ENCODE peak calls at places on chromosome 19, in nine cellular contexts. P is tibial nerve; V is caudate nucleus; Y is IMR-90; M is hepatocyte; L is GM23248; N is Karpas-422; H is CD4-positive, alpha-beta T cell; F is HepG2. O is an unnamed sample.

GRCh38 chr19:18273566-18274302 is 518 bp downstream of the IQCN start:
- DNase-seq in L (no peak), V (no peak), M (no peak), N (no peak), H (no peak), P (no peak), F (no peak), Y (no peak), O (no peak)

GRCh38 chr19:34828156-34828555 is 55.1 kb upstream of the ZNF599 start:
- DNase-seq in Y (no peak), F (no peak), N (no peak), H (no peak), P (no peak), M (no peak), V (no peak), L (no peak), O (no peak)

GRCh38 chr19:49691243-49692101 is 556 bp downstream of the CPT1C start:
- DNase-seq in N (peak; percentile 54), F (no peak), H (no peak), L (peak; percentile 85), V (peak; percentile 82), M (peak; percentile 79), P (no peak), Y (peak; percentile 70), O (no peak)

GRCh38 chr19:9961103-9961502 is 24.8 kb upstream of the OLFM2 start:
- DNase-seq in H (no peak), F (no peak), M (no peak), Y (no peak), P (no peak), N (no peak), L (no peak), V (no peak), O (no peak)

GRCh38 chr19:29539668-29540067 is 13.9 kb downstream of the VSTM2B start:
- DNase-seq in Y (no peak), H (no peak), F (no peak), V (no peak), P (no peak), L (no peak), N (no peak), M (no peak), O (no peak)

GRCh38 chr19:19445911-19446361 is 40.5 kb downstream of the GATAD2A start:
- DNase-seq in M (no peak), F (no peak), L (peak; percentile 57), H (no peak), P (no peak), Y (peak; percentile 40), N (peak; percentile 81), V (no peak), O (no peak)

GRCh38 chr19:4504874-4505569 is 13.3 kb downstream of the PLIN4 start:
- DNase-seq in Y (no peak), M (no peak), F (no peak), H (no peak), L (no peak), P (no peak), V (no peak), N (no peak), O (no peak)

GRCh38 chr19:49409441-49410029 is 13.7 kb downstream of the PTH2 start:
- DNase-seq in V (no peak), N (peak; percentile 90), P (no peak), Y (no peak), H (no peak), M (no peak), L (no peak), F (no peak), O (no peak)

GRCh38 chr19:28980236-28980868 is 232.6 kb downstream of the UQCRFS1 start:
- DNase-seq in H (no peak), F (no peak), Y (peak; percentile 68), V (no peak), L (peak; percentile 68), P (no peak), N (no peak), M (no peak), O (no peak)

GRCh38 chr19:21699197-21699596 is 68.2 kb downstream of the ZNF100 start:
- DNase-seq in P (no peak), N (no peak), M (no peak), L (no peak), F (no peak), H (no peak), Y (no peak), V (peak; percentile 1), O (no peak)

GRCh38 chr19:4571305-4571917 is 11.9 kb upstream of the SEMA6B start:
- DNase-seq in Y (no peak), M (peak; percentile 19), V (no peak), L (no peak), P (no peak), N (no peak), H (no peak), F (no peak), O (no peak)

GRCh38 chr19:48487944-48488343 is 18.8 kb downstream of the CYTH2 start:
- DNase-seq in F (peak; percentile 37), N (no peak), V (no peak), P (no peak), H (no peak), L (peak; percentile 94), M (no peak), Y (peak; percentile 70), O (no peak)

GRCh38 chr19:43380771-43381386 is 27.4 kb downstream of the CD177 start:
- DNase-seq in V (no peak), H (no peak), N (no peak), M (no peak), F (peak; percentile 34), P (no peak), Y (no peak), L (no peak), O (no peak)

GRCh38 chr19:491146-491741 is 5.0 kb upstream of the MADCAM1 start:
- DNase-seq in F (peak; percentile 34), H (peak; percentile 32), L (peak; percentile 37), Y (no peak), V (no peak), N (no peak), P (no peak), M (peak; percentile 26), O (peak; percentile 11)

GRCh38 chr19:36081894-36082293 is 27.2 kb downstream of the WDR62 start:
- DNase-seq in V (no peak), H (no peak), N (no peak), M (no peak), Y (no peak), P (no peak), F (no peak), L (peak; percentile 45), O (no peak)

GRCh38 chr19:46728693-46729339 is 11.9 kb upstream of the PRKD2 start:
- DNase-seq in M (peak; percentile 87), Y (peak; percentile 44), V (peak; percentile 44), P (no peak), N (peak; percentile 91), L (peak; percentile 71), F (peak; percentile 27), H (peak; percentile 69), O (peak; percentile 81)

GRCh38 chr19:48480476-48481190 is 11.5 kb downstream of the CYTH2 start:
- DNase-seq in M (no peak), P (no peak), Y (no peak), F (no peak), L (peak; percentile 82), N (no peak), H (peak; percentile 43), V (peak; percentile 68), O (peak; percentile 41)

DNA sequence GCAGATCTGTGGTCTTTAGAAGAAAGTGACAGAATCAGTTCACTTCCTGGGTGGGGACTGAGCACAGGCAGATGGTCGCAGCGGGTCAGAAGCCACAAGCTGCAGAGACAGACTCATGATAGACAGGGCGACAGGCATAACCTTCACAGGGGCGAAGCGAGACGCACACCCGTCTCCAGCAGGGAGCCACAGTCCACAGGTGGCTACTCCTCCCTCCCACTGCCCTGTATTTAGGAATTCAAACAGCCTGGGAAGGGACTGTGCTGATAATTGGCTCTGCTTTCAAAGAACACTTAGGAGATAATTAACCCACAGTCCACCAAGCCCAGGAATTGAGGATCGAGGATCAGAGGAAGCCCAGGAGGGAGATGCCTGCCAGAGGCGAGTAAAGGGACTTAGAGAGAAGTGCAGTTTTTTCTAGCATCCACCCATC is 23.2 kb downstream of the RFX2 start:
- DNase-seq in F (peak; percentile 75), V (no peak), Y (no peak), L (no peak), M (peak; percentile 61), H (no peak), N (no peak), P (no peak), O (peak; percentile 69)
- H3K27ac ChIP-seq in F (peak overlapping the region; percentile 33), V (no peak overlapping the region), Y (no peak overlapping the region), L (peak overlapping the region; percentile 78), M (peak overlapping the region; percentile 92), H (peak overlapping the region; percentile 3), N (no peak overlapping the region), P (peak overlapping the region; percentile 82), O (no peak overlapping the region)

DNA sequence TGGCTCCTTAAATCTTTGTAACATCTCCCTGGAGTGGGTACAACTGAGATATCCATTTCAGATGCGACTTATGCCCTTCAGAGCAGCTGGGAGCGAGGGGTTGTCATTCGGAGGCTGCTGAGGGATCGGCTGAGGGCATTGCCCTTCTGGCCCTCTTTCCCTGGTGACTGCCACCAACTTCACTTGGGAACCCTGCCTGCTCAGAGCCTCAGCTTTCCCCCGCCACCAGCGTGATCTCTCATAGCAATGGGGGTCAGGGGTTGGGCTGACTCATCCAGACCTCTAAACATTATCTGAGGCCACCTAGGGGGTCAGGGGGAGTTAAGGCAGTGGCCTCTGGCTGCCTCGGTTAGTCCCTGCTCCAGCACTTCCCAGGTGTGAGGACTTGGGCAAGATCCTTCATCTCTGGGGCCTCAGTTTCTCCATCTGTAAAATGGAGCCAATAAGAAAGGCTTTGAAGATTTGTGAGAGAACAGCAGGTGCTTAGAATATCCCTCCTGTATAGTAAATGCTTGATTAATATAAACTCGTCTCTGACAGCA is 1.1 kb downstream of the PRX start:
- DNase-seq in H (no peak), P (no peak), V (no peak), M (no peak), L (no peak), F (no peak), N (no peak), Y (no peak), O (no peak)
- H3K27ac ChIP-seq in H (no peak overlapping the region), P (peak overlapping the region; percentile 95), V (peak overlapping the region; percentile 24), M (no peak overlapping the region), L (no peak overlapping the region), F (no peak overlapping the region), N (no peak overlapping the region), Y (no peak overlapping the region), O (no peak overlapping the region)

GRCh38 chr19:55348317-55349034 is 6.0 kb downstream of the COX6B2 start:
- DNase-seq in Y (no peak), V (no peak), N (no peak), H (no peak), P (no peak), L (no peak), M (no peak), F (no peak), O (no peak)
- H3K27ac ChIP-seq in Y (no peak overlapping the region), V (no peak overlapping the region), N (no peak overlapping the region), H (no peak overlapping the region), P (no peak overlapping the region), L (no peak overlapping the region), M (no peak overlapping the region), F (no peak overlapping the region), O (no peak overlapping the region)

DNA sequence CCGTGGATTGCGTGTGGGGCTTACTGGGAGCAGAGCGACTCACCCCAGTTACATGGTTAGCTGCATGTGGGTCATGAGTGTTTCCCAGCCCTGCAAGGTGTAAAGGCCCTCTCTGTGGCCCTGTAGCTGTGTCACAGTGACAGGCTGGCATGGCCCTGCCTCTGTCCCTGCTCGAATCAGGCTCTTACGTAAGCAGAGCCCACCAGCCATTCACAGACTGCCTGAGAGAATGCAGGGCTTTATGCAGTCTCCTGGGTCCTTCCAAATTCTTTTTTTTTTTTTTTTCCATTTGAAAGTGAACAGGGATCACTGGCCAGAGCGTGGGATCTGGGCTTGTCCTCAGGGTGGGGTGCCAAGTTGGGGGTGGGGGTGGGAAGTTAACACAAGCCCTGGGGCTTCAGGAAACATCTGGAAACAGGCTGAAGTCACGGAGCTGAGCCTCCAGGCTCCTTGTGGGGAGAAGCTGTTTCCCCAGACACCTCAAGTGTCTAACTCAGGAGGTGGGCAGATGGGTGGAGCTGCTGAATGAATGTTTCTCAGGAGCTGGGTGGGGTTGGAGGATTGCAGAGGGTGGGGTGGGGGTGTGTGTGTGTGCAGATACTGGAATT is 13.4 kb downstream of the TECR start:
- DNase-seq in P (no peak), F (no peak), N (no peak), H (no peak), L (peak; percentile 77), M (peak; percentile 51), V (peak; percentile 20), Y (no peak), O (no peak)
- H3K27ac ChIP-seq in P (peak overlapping the region; percentile 44), F (no peak overlapping the region), N (no peak overlapping the region), H (no peak overlapping the region), L (peak overlapping the region; percentile 31), M (peak overlapping the region; percentile 68), V (peak overlapping the region; percentile 84), Y (no peak overlapping the region), O (no peak overlapping the region)

O was measured in CD4-positive, CD25-positive, alpha-beta regulatory T cell.